ENCODE peak calls at places on chromosomes 6 and 20, in six cellular contexts. S is HFFc6, I is Calu3, N is dorsolateral prefrontal cortex, J is GM20000, P is nephron progenitor cell. V is an unnamed sample.

GRCh38 chr6:18226451-18226850 is 37.9 kb downstream of the DEK start:
- DNase-seq in N (no peak), I (no peak), S (peak), J (no peak), P (no peak), V (no peak)

GRCh38 chr20:34062651-34063482 is 49.2 kb downstream of the EIF2S2 start:
- DNase-seq in J (no peak), S (peak), I (no peak), P (no peak), N (no peak), V (no peak)

GRCh38 chr6:89350281-89351037 is 2.1 kb downstream of the UBE2J1 start:
- DNase-seq in I (no peak), J (peak), S (peak), N (no peak), P (no peak), V (no peak)

GRCh38 chr6:98958791-98959190 is 11.0 kb upstream of the FBXL4 start:
- DNase-seq in P (no peak), J (no peak), N (no peak), S (no peak), I (no peak), V (no peak)

GRCh38 chr20:49558826-49559225 is 9.1 kb downstream of the PTGIS start:
- DNase-seq in N (no peak), J (no peak), S (no peak), P (no peak), I (no peak), V (no peak)

GRCh38 chr20:62766716-62767115 is 29.6 kb upstream of the MRGBP start:
- DNase-seq in N (no peak), P (no peak), S (no peak), J (no peak), I (peak), V (no peak)

GRCh38 chr20:62316331-62317166 is 13.8 kb downstream of the ADRM1 start:
- DNase-seq in N (peak), I (no peak), P (no peak), S (no peak), J (no peak), V (no peak)

GRCh38 chr6:163906006-163906710 is 491.6 kb downstream of the QKI start:
- DNase-seq in J (no peak), P (no peak), N (no peak), S (no peak), I (no peak), V (no peak)

GRCh38 chr6:104955491-104955890 is 1.4 kb upstream of the LIN28B start:
- DNase-seq in P (peak), N (no peak), J (no peak), S (no peak), I (no peak), V (no peak)

GRCh38 chr20:16518068-16518783 is 55.0 kb downstream of the KIF16B start:
- DNase-seq in J (peak), I (peak), S (no peak), P (peak), N (no peak), V (peak)

GRCh38 chr20:12916699-12917098 is 92.1 kb upstream of the SPTLC3 start:
- DNase-seq in S (no peak), I (no peak), J (no peak), P (no peak), N (no peak), V (no peak)

GRCh38 chr6:21539621-21540100 is 53.9 kb upstream of the SOX4 start:
- DNase-seq in S (no peak), P (no peak), I (no peak), N (no peak), J (no peak), V (no peak)

GRCh38 chr6:167236239-167236571 is 54.9 kb upstream of the UNC93A start:
- DNase-seq in J (no peak), I (no peak), P (no peak), N (no peak), S (no peak), V (no peak)

GRCh38 chr6:167858086-167858591 is 31.4 kb downstream of the AFDN start:
- DNase-seq in I (no peak), J (no peak), N (no peak), S (peak), P (no peak), V (no peak)

GRCh38 chr6:56716229-56716628 is 73.5 kb upstream of the DST start:
- DNase-seq in I (no peak), N (no peak), S (peak), J (no peak), P (no peak), V (no peak)

GRCh38 chr6:2630362-2630761 is 120.4 kb downstream of the MYLK4 start:
- DNase-seq in N (no peak), J (no peak), S (peak), I (peak), P (no peak), V (no peak)

GRCh38 chr6:156876302-156876701 is 99.1 kb downstream of the ARID1B start:
- DNase-seq in I (peak), N (no peak), J (no peak), P (no peak), S (no peak), V (no peak)

GRCh38 chr6:83815631-83816030 is 37.5 kb upstream of the RIPPLY2 start:
- DNase-seq in P (no peak), J (no peak), N (no peak), S (peak), I (no peak), V (no peak)

GRCh38 chr6:33748851-33749250 is 2.1 kb upstream of the IP6K3 start:
- DNase-seq in P (no peak), I (no peak), S (no peak), J (no peak), N (no peak), V (no peak)

GRCh38 chr6:144434308-144434990 is 149.3 kb downstream of the UTRN start:
- DNase-seq in P (no peak), S (peak), N (no peak), I (peak), J (no peak), V (no peak)

GRCh38 chr20:32527447-32528055 is 57.6 kb downstream of the NOL4L start:
- DNase-seq in P (no peak), J (no peak), N (no peak), I (no peak), S (no peak), V (no peak)

GRCh38 chr6:155216312-155217028 is 47.3 kb upstream of the CLDN20 start:
- DNase-seq in I (no peak), N (peak), P (peak), J (no peak), S (no peak), V (no peak)

GRCh38 chr6:121810346-121811032 is 375.0 kb downstream of the GJA1 start:
- DNase-seq in J (no peak), I (no peak), N (no peak), P (no peak), S (no peak), V (no peak)

GRCh38 chr6:141451508-141452353 is 681.0 kb upstream of the GJE1 start:
- DNase-seq in J (no peak), P (no peak), N (no peak), S (peak), I (no peak), V (no peak)

GRCh38 chr6:133953634-133954415 is 801 bp downstream of the TBPL1 start:
- DNase-seq in S (no peak), J (no peak), I (no peak), N (no peak), P (no peak), V (no peak)

GRCh38 chr20:62142252-62143117 is 709 bp downstream of the PSMA7 start:
- DNase-seq in S (no peak), I (peak), P (peak), J (no peak), N (no peak), V (no peak)

GRCh38 chr6:52560462-52560861 is 16.4 kb downstream of the TRAM2 start:
- DNase-seq in S (no peak), I (no peak), J (no peak), P (no peak), N (no peak), V (no peak)

GRCh38 chr6:9732056-9732455 is 682.8 kb downstream of the TFAP2A start:
- DNase-seq in P (no peak), N (no peak), S (no peak), I (no peak), J (no peak), V (no peak)

GRCh38 chr20:9884061-9884460 is 45.2 kb upstream of the PAK5 start:
- DNase-seq in J (no peak), S (no peak), N (no peak), P (no peak), I (peak), V (no peak)

GRCh38 chr6:170529839-170530520 is 23.1 kb downstream of the PSMB1 start:
- DNase-seq in S (peak), I (peak), P (peak), N (peak), J (peak), V (peak)

GRCh38 chr6:99297006-99297405 is 52.5 kb downstream of the FAXC start:
- DNase-seq in N (no peak), P (no peak), I (no peak), S (no peak), J (no peak), V (no peak)

GRCh38 chr6:12534454-12534853 is 182.1 kb upstream of the PHACTR1 start:
- DNase-seq in N (no peak), J (no peak), P (no peak), S (no peak), I (no peak), V (no peak)

GRCh38 chr6:107866606-107867301 is 42.6 kb upstream of the SCML4 start:
- DNase-seq in P (no peak), S (peak), N (no peak), I (peak), J (peak), V (peak)

GRCh38 chr20:38833154-38833856 is 27.8 kb downstream of the PPP1R16B start:
- DNase-seq in I (no peak), S (no peak), N (no peak), P (no peak), J (no peak), V (peak)

GRCh38 chr6:157483770-157484169 is 102.8 kb downstream of the ZDHHC14 start:
- DNase-seq in J (no peak), N (no peak), I (no peak), S (no peak), P (no peak), V (no peak)

GRCh38 chr6:138944412-138944811 is 43.6 kb downstream of the REPS1 start:
- DNase-seq in I (peak), J (peak), N (no peak), S (peak), P (no peak), V (peak)

GRCh38 chr6:163554663-163555062 is 140.1 kb downstream of the QKI start:
- DNase-seq in J (peak), S (peak), N (peak), P (peak), I (peak), V (peak)

GRCh38 chr6:130362128-130362527 is 3.7 kb upstream of the TMEM200A start:
- DNase-seq in J (no peak), N (no peak), S (no peak), P (peak), I (no peak), V (no peak)

GRCh38 chr20:2401527-2401926 is 20.8 kb downstream of the TGM6 start:
- DNase-seq in J (no peak), N (no peak), I (no peak), S (no peak), P (no peak), V (no peak)

GRCh38 chr20:2399390-2399789 is 18.7 kb downstream of the TGM6 start:
- DNase-seq in J (no peak), I (no peak), S (no peak), P (no peak), N (no peak), V (no peak)

GRCh38 chr20:2403291-2404052 is 22.8 kb downstream of the TGM6 start:
- DNase-seq in N (no peak), I (no peak), J (no peak), S (no peak), P (no peak), V (no peak)

GRCh38 chr20:2400290-2400689 is 19.6 kb downstream of the TGM6 start:
- DNase-seq in I (no peak), P (no peak), S (no peak), J (no peak), N (no peak), V (no peak)

GRCh38 chr20:2402271-2402980 is 21.7 kb downstream of the TGM6 start:
- DNase-seq in P (no peak), N (no peak), J (no peak), I (peak), S (peak), V (no peak)
- TF ChIP-seq CTCF in P (peak), N (no peak), J (no peak), I (no peak), S (peak), V (no peak)

GRCh38 chr6:63584125-63584514 is 11.8 kb downstream of the LOC128125822 start:
- DNase-seq in N (no peak), P (no peak), I (no peak), S (no peak), J (no peak), V (no peak)
- TF ChIP-seq CTCF in N (no peak), P (no peak), I (no peak), S (no peak), J (no peak), V (no peak)

DNA sequence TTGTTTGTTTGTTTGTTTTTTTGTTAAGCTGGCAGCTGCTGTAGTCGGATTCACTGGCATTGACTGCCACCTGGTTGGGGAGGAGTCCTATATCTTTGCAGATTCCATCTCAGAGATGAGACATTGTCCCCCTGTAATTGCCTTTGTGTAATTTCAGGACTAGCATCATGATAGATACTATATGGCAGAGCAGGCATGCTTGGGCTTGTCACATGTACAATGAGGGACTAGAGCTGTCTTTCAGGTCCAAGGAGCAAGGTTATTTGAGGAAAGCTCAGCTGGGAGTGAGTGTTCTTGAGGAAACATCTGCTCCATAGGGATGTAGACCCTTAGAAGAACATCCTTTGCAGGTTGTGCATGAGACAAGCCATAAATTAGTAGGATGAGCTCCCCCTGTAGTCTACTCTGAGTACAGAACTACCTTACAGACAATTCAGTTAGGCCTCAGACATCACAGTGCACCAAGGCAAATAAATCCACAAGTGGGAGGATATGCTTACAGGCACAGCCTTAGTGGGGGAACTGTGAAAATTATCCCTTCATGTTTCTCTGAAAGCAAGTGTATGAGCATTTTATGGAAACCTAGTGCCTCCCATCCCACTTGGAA is 62.1 kb downstream of the BMP2 start:
- DNase-seq in I (no peak), P (no peak), S (no peak), N (no peak), J (no peak), V (no peak)
- TF ChIP-seq CTCF in I (no peak), P (no peak), S (no peak), N (no peak), J (no peak), V (no peak)

GRCh38 chr6:161444464-161444863 is 170.6 kb upstream of the AGPAT4 start:
- DNase-seq in J (no peak), N (peak), P (peak), I (no peak), S (no peak), V (no peak)
- TF ChIP-seq CTCF in J (no peak), N (peak), P (no peak), I (no peak), S (no peak), V (no peak)

GRCh38 chr20:44210422-44211176 is at the start of gene OSER1:
- DNase-seq in J (peak), P (peak), S (peak), I (peak), N (peak), V (peak)
- TF ChIP-seq CTCF in J (no peak), P (no peak), S (no peak), I (no peak), N (peak), V (no peak)

GRCh38 chr20:3811421-3812258 is 8.7 kb upstream of the AP5S1 start:
- DNase-seq in I (peak), J (no peak), S (peak), P (no peak), N (peak), V (no peak)
- TF ChIP-seq CTCF in I (no peak), J (no peak), S (no peak), P (no peak), N (no peak), V (no peak)

DNA sequence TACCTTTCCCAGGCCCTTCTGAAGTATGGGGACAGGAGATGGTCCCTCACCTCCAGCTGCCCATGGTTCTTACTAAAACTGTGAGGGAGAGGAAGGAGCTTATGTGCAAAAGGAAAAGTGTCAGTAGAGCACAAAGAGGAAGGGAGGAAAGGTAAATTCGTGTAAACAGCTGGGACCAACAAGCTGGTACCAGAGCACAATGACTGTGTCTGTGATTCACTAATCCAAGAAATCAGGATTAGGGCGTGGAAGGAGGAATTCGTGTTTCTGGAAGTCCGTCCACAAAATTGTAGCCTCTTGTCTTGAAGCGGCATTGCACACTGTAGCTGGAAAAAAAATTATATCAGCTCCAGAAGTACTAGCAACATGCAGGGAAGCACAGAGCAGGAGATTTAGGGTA is 129.0 kb upstream of the RREB1 start:
- DNase-seq in S (no peak), P (no peak), I (no peak), N (no peak), J (no peak), V (no peak)
- TF ChIP-seq CTCF in S (no peak), P (no peak), I (no peak), N (no peak), J (no peak), V (no peak)

GRCh38 chr20:52219441-52219840 is 27.9 kb upstream of the ZFP64 start:
- DNase-seq in P (no peak), N (no peak), I (peak), S (no peak), J (no peak), V (peak)
- TF ChIP-seq CTCF in P (no peak), N (no peak), I (no peak), S (peak), J (no peak), V (no peak)

GRCh38 chr6:44224154-44224977 is 971 bp downstream of the SLC29A1 start:
- DNase-seq in J (peak), P (peak), N (no peak), I (peak), S (peak), V (peak)
- TF ChIP-seq CTCF in J (peak), P (no peak), N (no peak), I (no peak), S (no peak), V (no peak)